ENCODE peak calls at places on chromosome 14, in ten cellular contexts. B is Daoy; H is H54; X is NCI-H1694 treated with DMSO at 0.1 percent for 48 hours; S is A549; A is lower lobe of right lung; O is stimulated activated effector memory CD8-positive, alpha-beta T cell treated with anti-CD3 and anti-CD28 coated beads, Interleukin-12 subunit alpha, Interleukin-12 subunit beta, amount 100 ng/mL, for 72 hours; M is dermis blood vessel endothelial cell; L is activated CD4-positive, alpha-beta T cell treated with anti-CD3 and anti-CD28 coated beads for 24 hours; C is NCI-H1092 treated with DMSO at 0.1 percent for 48 hours. Z is an unnamed sample.

GRCh38 chr14:106395460-106396050 is 869.2 kb downstream of the TMEM121 start:
- DNase-seq in C (no peak), M (no peak), S (no peak), A (no peak), X (no peak), O (peak; percentile 67), B (peak; percentile 16), H (no peak), L (no peak), Z (no peak)

GRCh38 chr14:92677955-92678354 is 70.5 kb downstream of the LGMN start:
- DNase-seq in C (no peak), A (no peak), L (no peak), S (no peak), O (no peak), X (no peak), M (no peak), H (no peak), B (no peak), Z (no peak)

GRCh38 chr14:77026930-77027537 is 1.5 kb downstream of the IRF2BPL start:
- DNase-seq in L (no peak), X (peak; percentile 52), H (no peak), M (peak; percentile 80), S (no peak), O (peak; percentile 71), B (peak; percentile 80), C (peak; percentile 19), A (peak; percentile 77), Z (peak; percentile 93)

GRCh38 chr14:26872510-26872909 is 274.7 kb upstream of the NOVA1 start:
- DNase-seq in S (no peak), A (no peak), L (no peak), M (no peak), H (no peak), X (no peak), O (no peak), B (no peak), C (no peak), Z (no peak)

GRCh38 chr14:55103005-55103640 is 25.9 kb upstream of the LGALS3 start:
- DNase-seq in C (no peak), B (peak; percentile 95), X (no peak), S (peak; percentile 92), H (peak; percentile 63), L (no peak), A (peak; percentile 90), M (peak; percentile 91), O (peak; percentile 83), Z (peak; percentile 86)

GRCh38 chr14:69543341-69544249 is 31.1 kb downstream of the CCDC177 start:
- DNase-seq in A (peak; percentile 74), B (peak; percentile 91), L (peak; percentile 7), C (no peak), H (peak; percentile 72), S (peak; percentile 39), X (peak; percentile 5), M (peak; percentile 78), O (peak; percentile 70), Z (no peak)

GRCh38 chr14:88682495-88683114 is 110.1 kb downstream of the EML5 start:
- DNase-seq in L (no peak), A (no peak), O (no peak), B (no peak), H (no peak), X (no peak), C (no peak), S (no peak), M (no peak), Z (no peak)

GRCh38 chr14:104307246-104307626 is 168.8 kb downstream of the KIF26A start:
- DNase-seq in O (no peak), B (no peak), M (no peak), A (no peak), S (no peak), H (no peak), L (no peak), C (no peak), X (no peak), Z (peak; percentile 22)

GRCh38 chr14:54676822-54677708 is 110.1 kb downstream of the SAMD4A start:
- DNase-seq in X (no peak), H (peak; percentile 50), M (peak; percentile 97), S (peak; percentile 69), C (no peak), A (no peak), B (peak; percentile 93), L (no peak), O (no peak), Z (no peak)

GRCh38 chr14:56199976-56200577 is 81.9 kb downstream of the PELI2 start:
- DNase-seq in O (no peak), H (no peak), X (no peak), C (no peak), M (no peak), L (no peak), B (no peak), A (no peak), S (no peak), Z (no peak)

GRCh38 chr14:104678346-104678745 is 11.1 kb upstream of the INF2 start:
- DNase-seq in O (no peak), S (no peak), A (peak; percentile 56), B (peak; percentile 63), C (no peak), M (peak; percentile 34), L (no peak), H (no peak), X (peak; percentile 88), Z (no peak)

GRCh38 chr14:99718031-99718810 is 34.1 kb downstream of the CYP46A1 start:
- DNase-seq in S (no peak), O (peak; percentile 41), H (no peak), B (peak; percentile 3), A (peak; percentile 18), C (peak; percentile 41), X (no peak), M (no peak), L (no peak), Z (no peak)

GRCh38 chr14:60658909-60659585 is 9.8 kb upstream of the SIX1 start:
- DNase-seq in X (no peak), O (no peak), C (no peak), H (no peak), L (no peak), M (no peak), S (no peak), A (no peak), B (no peak), Z (no peak)

GRCh38 chr14:102967506-102967795 is 45.0 kb downstream of the AMN start:
- DNase-seq in A (no peak), H (no peak), O (no peak), C (no peak), M (no peak), L (no peak), S (no peak), B (no peak), X (no peak), Z (no peak)

GRCh38 chr14:104939666-104940410 is 15.2 kb downstream of the PLD4 start:
- DNase-seq in L (no peak), X (no peak), O (no peak), A (peak; percentile 42), B (no peak), S (no peak), C (no peak), M (no peak), H (no peak), Z (no peak)